ENCODE peak calls at places on chromosomes 2 and 18, in nine cellular contexts. One of them, this sample, is unnamed.

GRCh38 chr18:286515-287310 is 18.9 kb upstream of the THOC1 start:
- DNase-seq in GM23338: peak
- DNase-seq in brain microvascular endothelial cell: peak
- DNase-seq in bronchial epithelial cell: peak
- DNase-seq in AG09309: no peak
- DNase-seq in sigmoid colon: no peak
- DNase-seq in neural progenitor cell: peak
- DNase-seq in tibial artery: no peak
- DNase-seq in fibroblast of the aortic adventitia: peak
- DNase-seq in this sample: peak

GRCh38 chr18:76610933-76611749 is 116.1 kb upstream of the ZNF516 start:
- DNase-seq in tibial artery: no peak
- DNase-seq in neural progenitor cell: no peak
- DNase-seq in sigmoid colon: no peak
- DNase-seq in bronchial epithelial cell: peak
- DNase-seq in brain microvascular endothelial cell: no peak
- DNase-seq in GM23338: peak
- DNase-seq in fibroblast of the aortic adventitia: peak
- DNase-seq in AG09309: peak
- DNase-seq in this sample: peak

GRCh38 chr2:46869621-46870020 is 46.0 kb downstream of the MCFD2 start:
- DNase-seq in GM23338: no peak
- DNase-seq in brain microvascular endothelial cell: no peak
- DNase-seq in tibial artery: no peak
- DNase-seq in AG09309: no peak
- DNase-seq in fibroblast of the aortic adventitia: no peak
- DNase-seq in neural progenitor cell: no peak
- DNase-seq in sigmoid colon: peak
- DNase-seq in bronchial epithelial cell: no peak
- DNase-seq in this sample: no peak

GRCh38 chr2:38421274-38422056 is 44.4 kb upstream of the ATL2 start:
- DNase-seq in fibroblast of the aortic adventitia: no peak
- DNase-seq in tibial artery: no peak
- DNase-seq in brain microvascular endothelial cell: no peak
- DNase-seq in sigmoid colon: peak
- DNase-seq in bronchial epithelial cell: no peak
- DNase-seq in AG09309: no peak
- DNase-seq in GM23338: no peak
- DNase-seq in neural progenitor cell: no peak
- DNase-seq in this sample: no peak

GRCh38 chr2:106223347-106223746 is 29.2 kb upstream of the UXS1 start:
- DNase-seq in neural progenitor cell: peak
- DNase-seq in bronchial epithelial cell: no peak
- DNase-seq in fibroblast of the aortic adventitia: no peak
- DNase-seq in brain microvascular endothelial cell: no peak
- DNase-seq in sigmoid colon: no peak
- DNase-seq in AG09309: no peak
- DNase-seq in tibial artery: no peak
- DNase-seq in GM23338: peak
- DNase-seq in this sample: no peak

GRCh38 chr2:63023444-63023843 is 27.2 kb upstream of the OTX1 start:
- DNase-seq in fibroblast of the aortic adventitia: peak
- DNase-seq in sigmoid colon: no peak
- DNase-seq in neural progenitor cell: peak
- DNase-seq in GM23338: peak
- DNase-seq in tibial artery: no peak
- DNase-seq in bronchial epithelial cell: peak
- DNase-seq in brain microvascular endothelial cell: peak
- DNase-seq in AG09309: no peak
- DNase-seq in this sample: no peak

GRCh38 chr2:112626604-112627059 is 19.1 kb upstream of the SLC20A1 start:
- DNase-seq in bronchial epithelial cell: no peak
- DNase-seq in GM23338: peak
- DNase-seq in brain microvascular endothelial cell: no peak
- DNase-seq in tibial artery: peak
- DNase-seq in fibroblast of the aortic adventitia: peak
- DNase-seq in neural progenitor cell: peak
- DNase-seq in AG09309: peak
- DNase-seq in sigmoid colon: peak
- DNase-seq in this sample: peak

GRCh38 chr18:59705145-59705544 is 7.9 kb upstream of the CCBE1 start:
- DNase-seq in sigmoid colon: no peak
- DNase-seq in bronchial epithelial cell: no peak
- DNase-seq in brain microvascular endothelial cell: no peak
- DNase-seq in fibroblast of the aortic adventitia: peak
- DNase-seq in neural progenitor cell: no peak
- DNase-seq in AG09309: no peak
- DNase-seq in GM23338: no peak
- DNase-seq in tibial artery: no peak
- DNase-seq in this sample: peak

GRCh38 chr2:20839052-20839451 is 16.2 kb upstream of the LDAH start:
- DNase-seq in sigmoid colon: no peak
- DNase-seq in brain microvascular endothelial cell: no peak
- DNase-seq in GM23338: no peak
- DNase-seq in fibroblast of the aortic adventitia: no peak
- DNase-seq in AG09309: no peak
- DNase-seq in bronchial epithelial cell: no peak
- DNase-seq in tibial artery: no peak
- DNase-seq in neural progenitor cell: no peak
- DNase-seq in this sample: no peak

GRCh38 chr2:20834331-20834730 is 11.4 kb upstream of the LDAH start:
- DNase-seq in neural progenitor cell: no peak
- DNase-seq in bronchial epithelial cell: no peak
- DNase-seq in sigmoid colon: no peak
- DNase-seq in GM23338: no peak
- DNase-seq in AG09309: no peak
- DNase-seq in tibial artery: no peak
- DNase-seq in brain microvascular endothelial cell: no peak
- DNase-seq in fibroblast of the aortic adventitia: no peak
- DNase-seq in this sample: no peak

GRCh38 chr2:20836521-20836920 is 13.6 kb upstream of the LDAH start:
- DNase-seq in GM23338: no peak
- DNase-seq in neural progenitor cell: no peak
- DNase-seq in brain microvascular endothelial cell: no peak
- DNase-seq in fibroblast of the aortic adventitia: no peak
- DNase-seq in AG09309: no peak
- DNase-seq in sigmoid colon: no peak
- DNase-seq in bronchial epithelial cell: no peak
- DNase-seq in tibial artery: no peak
- DNase-seq in this sample: no peak

DNA sequence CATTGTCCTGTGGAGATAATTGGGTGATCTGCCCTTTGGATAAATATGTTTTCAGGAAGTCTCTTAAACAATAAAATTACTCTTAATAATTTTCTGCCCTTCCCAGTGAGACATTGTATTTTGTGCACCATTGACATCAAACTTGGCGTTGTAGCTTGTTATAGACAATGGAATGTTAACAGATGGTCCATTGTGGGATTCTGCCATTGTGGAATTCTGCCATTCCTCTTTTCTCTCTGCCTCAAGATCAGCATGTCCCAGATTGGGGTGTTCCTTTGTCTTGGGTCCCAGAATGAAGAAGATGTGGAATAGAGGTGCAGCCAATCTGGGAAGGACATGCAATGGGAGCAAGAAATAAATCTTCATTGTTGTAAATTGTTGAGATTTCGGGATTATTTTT is 15.1 kb upstream of the LDAH start:
- DNase-seq in fibroblast of the aortic adventitia: no peak
- DNase-seq in AG09309: no peak
- DNase-seq in bronchial epithelial cell: no peak
- DNase-seq in brain microvascular endothelial cell: no peak
- DNase-seq in GM23338: no peak
- DNase-seq in sigmoid colon: no peak
- DNase-seq in tibial artery: no peak
- DNase-seq in neural progenitor cell: no peak
- DNase-seq in this sample: no peak
- TF ChIP-seq CTCF in fibroblast of the aortic adventitia: no peak
- TF ChIP-seq CTCF in AG09309: no peak
- TF ChIP-seq CTCF in bronchial epithelial cell: no peak
- TF ChIP-seq CTCF in brain microvascular endothelial cell: no peak
- TF ChIP-seq CTCF in GM23338: no peak
- TF ChIP-seq CTCF in sigmoid colon: no peak
- TF ChIP-seq CTCF in tibial artery: no peak
- TF ChIP-seq CTCF in neural progenitor cell: no peak
- TF ChIP-seq CTCF in this sample: no peak

DNA sequence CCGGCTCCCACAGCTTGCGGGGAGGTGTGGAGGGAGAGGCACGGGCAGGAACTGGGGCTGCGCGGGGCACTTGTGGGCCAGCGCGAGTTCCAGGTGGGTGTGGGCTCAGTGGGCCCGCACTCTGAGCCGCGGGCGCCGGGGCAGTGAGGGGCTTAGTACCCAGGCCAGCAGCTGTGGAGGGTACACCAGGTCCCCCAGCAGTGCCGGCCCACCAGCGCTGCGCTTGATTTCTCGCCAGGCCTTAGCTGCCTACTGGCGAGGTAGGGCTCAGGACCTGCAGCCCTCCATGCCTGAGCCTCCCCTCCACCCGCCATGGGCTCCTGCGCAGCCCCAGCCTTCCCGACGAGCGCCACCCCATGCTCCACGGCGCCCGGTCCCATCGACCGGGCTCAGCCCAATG is 337.9 kb upstream of the ACVR2A start:
- DNase-seq in AG09309: no peak
- DNase-seq in tibial artery: no peak
- DNase-seq in bronchial epithelial cell: no peak
- DNase-seq in GM23338: no peak
- DNase-seq in neural progenitor cell: no peak
- DNase-seq in brain microvascular endothelial cell: no peak
- DNase-seq in sigmoid colon: no peak
- DNase-seq in fibroblast of the aortic adventitia: no peak
- DNase-seq in this sample: no peak
- H3K4me3 ChIP-seq in AG09309: no peak
- H3K4me3 ChIP-seq in tibial artery: no peak
- H3K4me3 ChIP-seq in bronchial epithelial cell: no peak
- H3K4me3 ChIP-seq in GM23338: no peak
- H3K4me3 ChIP-seq in neural progenitor cell: no peak
- H3K4me3 ChIP-seq in brain microvascular endothelial cell: no peak
- H3K4me3 ChIP-seq in sigmoid colon: no peak
- H3K4me3 ChIP-seq in fibroblast of the aortic adventitia: no peak
- H3K4me3 ChIP-seq in this sample: no peak

DNA sequence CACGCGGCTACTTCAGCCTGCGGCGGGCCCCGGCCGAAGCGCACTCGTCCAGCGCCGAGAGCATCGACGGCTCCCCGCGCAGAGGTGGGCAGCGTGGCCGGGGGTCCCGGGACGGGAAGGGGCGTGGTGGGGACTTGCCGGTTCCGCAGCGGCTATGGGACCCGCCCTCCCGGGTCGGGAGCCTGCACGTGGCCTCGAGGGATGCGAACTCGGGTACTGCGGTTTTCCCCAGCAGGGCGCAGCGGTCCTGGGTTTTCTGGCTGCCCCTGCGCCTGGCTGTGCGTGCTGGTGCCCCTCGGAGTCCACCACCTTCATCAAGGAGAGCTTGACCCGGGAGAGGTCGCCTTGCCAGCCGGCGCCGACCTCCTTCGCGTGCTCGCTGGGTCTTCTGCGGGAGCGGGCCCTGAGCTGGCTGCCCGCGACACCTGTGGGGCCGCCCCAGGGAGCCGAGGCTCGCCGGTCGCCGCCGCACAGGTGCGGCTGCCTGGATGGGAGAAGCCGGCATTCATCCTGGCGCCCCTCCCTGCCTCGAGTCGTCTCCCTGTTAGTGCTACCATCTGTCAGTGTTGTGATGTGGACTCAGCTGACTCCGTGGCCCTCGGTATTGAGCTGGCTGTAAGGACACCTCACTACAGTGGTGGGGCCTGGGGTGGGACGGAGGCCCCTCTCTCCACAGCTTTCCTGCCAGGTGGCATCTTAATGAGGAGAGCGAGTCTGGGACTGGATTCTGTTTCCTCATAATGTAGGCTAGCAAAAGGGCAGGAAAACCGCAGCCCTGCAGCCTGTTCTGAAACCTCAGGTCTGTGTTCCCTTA is 177.3 kb downstream of the AGAP1 start:
- DNase-seq in tibial artery: no peak
- DNase-seq in sigmoid colon: peak
- DNase-seq in GM23338: peak
- DNase-seq in neural progenitor cell: peak
- DNase-seq in fibroblast of the aortic adventitia: no peak
- DNase-seq in bronchial epithelial cell: no peak
- DNase-seq in brain microvascular endothelial cell: no peak
- DNase-seq in AG09309: no peak
- DNase-seq in this sample: no peak
- TF ChIP-seq CTCF in tibial artery: no peak
- TF ChIP-seq CTCF in sigmoid colon: no peak
- TF ChIP-seq CTCF in GM23338: no peak
- TF ChIP-seq CTCF in neural progenitor cell: no peak
- TF ChIP-seq CTCF in fibroblast of the aortic adventitia: no peak
- TF ChIP-seq CTCF in bronchial epithelial cell: no peak
- TF ChIP-seq CTCF in brain microvascular endothelial cell: no peak
- TF ChIP-seq CTCF in AG09309: no peak
- TF ChIP-seq CTCF in this sample: no peak

GRCh38 chr2:30266705-30267104 is 35.4 kb downstream of the LBH start:
- DNase-seq in bronchial epithelial cell: no peak
- DNase-seq in GM23338: no peak
- DNase-seq in tibial artery: no peak
- DNase-seq in sigmoid colon: no peak
- DNase-seq in fibroblast of the aortic adventitia: no peak
- DNase-seq in neural progenitor cell: no peak
- DNase-seq in AG09309: no peak
- DNase-seq in brain microvascular endothelial cell: no peak
- DNase-seq in this sample: no peak

GRCh38 chr2:30264236-30264635 is 32.9 kb downstream of the LBH start:
- DNase-seq in tibial artery: no peak
- DNase-seq in neural progenitor cell: no peak
- DNase-seq in AG09309: no peak
- DNase-seq in GM23338: no peak
- DNase-seq in sigmoid colon: no peak
- DNase-seq in brain microvascular endothelial cell: no peak
- DNase-seq in bronchial epithelial cell: no peak
- DNase-seq in fibroblast of the aortic adventitia: no peak
- DNase-seq in this sample: no peak

GRCh38 chr2:30267161-30267568 is 35.8 kb downstream of the LBH start:
- DNase-seq in GM23338: peak
- DNase-seq in fibroblast of the aortic adventitia: no peak
- DNase-seq in AG09309: no peak
- DNase-seq in neural progenitor cell: no peak
- DNase-seq in tibial artery: no peak
- DNase-seq in sigmoid colon: no peak
- DNase-seq in brain microvascular endothelial cell: no peak
- DNase-seq in bronchial epithelial cell: no peak
- DNase-seq in this sample: no peak

GRCh38 chr2:30266051-30266621 is 34.8 kb downstream of the LBH start:
- DNase-seq in brain microvascular endothelial cell: peak
- DNase-seq in sigmoid colon: no peak
- DNase-seq in neural progenitor cell: no peak
- DNase-seq in AG09309: no peak
- DNase-seq in tibial artery: peak
- DNase-seq in fibroblast of the aortic adventitia: no peak
- DNase-seq in GM23338: no peak
- DNase-seq in bronchial epithelial cell: no peak
- DNase-seq in this sample: no peak

DNA sequence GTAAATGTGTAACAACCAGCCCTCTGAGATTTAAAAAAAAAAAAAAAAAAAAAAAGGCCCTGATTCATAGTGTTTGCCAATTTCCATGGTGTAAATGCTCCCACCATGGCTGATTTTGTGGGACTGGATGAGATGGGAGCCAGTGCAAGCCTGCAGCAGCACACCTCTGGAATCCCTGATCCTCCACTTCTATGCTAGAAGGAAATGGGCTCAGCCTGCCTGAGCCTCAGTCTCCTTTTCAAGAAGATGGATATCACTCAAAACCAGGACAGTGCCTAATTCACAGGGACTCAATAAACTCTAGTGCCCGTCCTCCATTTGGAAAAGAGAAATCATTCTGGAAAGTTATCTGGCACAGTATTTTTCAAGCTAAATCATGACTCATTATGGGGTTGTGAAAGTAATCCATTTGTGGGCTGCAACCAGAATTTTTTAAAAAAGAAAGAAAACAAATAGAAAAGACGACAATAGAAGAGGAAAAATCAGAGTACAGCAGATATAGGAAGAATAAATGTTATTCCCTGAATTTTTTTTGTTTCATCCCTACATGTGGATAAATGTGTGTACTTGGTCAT is 34.2 kb downstream of the LBH start:
- DNase-seq in GM23338: no peak
- DNase-seq in tibial artery: no peak
- DNase-seq in fibroblast of the aortic adventitia: peak
- DNase-seq in neural progenitor cell: no peak
- DNase-seq in AG09309: no peak
- DNase-seq in sigmoid colon: no peak
- DNase-seq in brain microvascular endothelial cell: no peak
- DNase-seq in bronchial epithelial cell: peak
- DNase-seq in this sample: peak
- H3K4me3 ChIP-seq in GM23338: no peak
- H3K4me3 ChIP-seq in tibial artery: peak
- H3K4me3 ChIP-seq in fibroblast of the aortic adventitia: no peak
- H3K4me3 ChIP-seq in neural progenitor cell: no peak
- H3K4me3 ChIP-seq in AG09309: no peak
- H3K4me3 ChIP-seq in sigmoid colon: no peak
- H3K4me3 ChIP-seq in brain microvascular endothelial cell: no peak
- H3K4me3 ChIP-seq in bronchial epithelial cell: no peak
- H3K4me3 ChIP-seq in this sample: peak